ENCODE peak calls at places on chromosomes 4 and X, in six cellular contexts. One of them, this sample, is unnamed.

GRCh38 chr4:121582296-121582695 is 114.5 kb downstream of the ANXA5 start:
- DNase-seq in AG08395: no peak
- DNase-seq in left ventricle myocardium inferior: no peak
- DNase-seq in activated T-cell treated with anti-CD3 and anti-CD28 coated beads for 1 hour: no peak
- DNase-seq in kidney: no peak
- DNase-seq in kidney glomerular epithelial cell: no peak
- DNase-seq in this sample: no peak

GRCh38 chrX:132412208-132412607 is 76.6 kb downstream of the MBNL3 start:
- DNase-seq in kidney glomerular epithelial cell: no peak
- DNase-seq in kidney: no peak
- DNase-seq in AG08395: no peak
- DNase-seq in activated T-cell treated with anti-CD3 and anti-CD28 coated beads for 1 hour: no peak
- DNase-seq in left ventricle myocardium inferior: no peak
- DNase-seq in this sample: no peak

GRCh38 chr4:14222630-14223029 is 595.1 kb upstream of the BOD1L1 start:
- DNase-seq in left ventricle myocardium inferior: peak; percentile 45
- DNase-seq in activated T-cell treated with anti-CD3 and anti-CD28 coated beads for 1 hour: no peak
- DNase-seq in kidney glomerular epithelial cell: no peak
- DNase-seq in kidney: no peak
- DNase-seq in AG08395: no peak
- DNase-seq in this sample: peak; percentile 35

GRCh38 chr4:146975535-146975934 is 29.9 kb upstream of the TTC29 start:
- DNase-seq in kidney glomerular epithelial cell: no peak
- DNase-seq in activated T-cell treated with anti-CD3 and anti-CD28 coated beads for 1 hour: no peak
- DNase-seq in kidney: no peak
- DNase-seq in AG08395: no peak
- DNase-seq in left ventricle myocardium inferior: no peak
- DNase-seq in this sample: no peak

GRCh38 chr4:152843476-152844107 is 63.8 kb downstream of the ARFIP1 start:
- DNase-seq in left ventricle myocardium inferior: no peak
- DNase-seq in kidney glomerular epithelial cell: no peak
- DNase-seq in kidney: no peak
- DNase-seq in AG08395: no peak
- DNase-seq in activated T-cell treated with anti-CD3 and anti-CD28 coated beads for 1 hour: no peak
- DNase-seq in this sample: no peak

GRCh38 chr4:74230902-74231499 is 73.1 kb downstream of the MTHFD2L start:
- DNase-seq in activated T-cell treated with anti-CD3 and anti-CD28 coated beads for 1 hour: no peak
- DNase-seq in kidney: no peak
- DNase-seq in AG08395: peak; percentile 74
- DNase-seq in kidney glomerular epithelial cell: no peak
- DNase-seq in left ventricle myocardium inferior: no peak
- DNase-seq in this sample: peak; percentile 45

GRCh38 chrX:155068165-155068564 is 2.8 kb downstream of the CMC4 start:
- DNase-seq in AG08395: peak; percentile 41
- DNase-seq in kidney: peak; percentile 38
- DNase-seq in kidney glomerular epithelial cell: peak; percentile 20
- DNase-seq in activated T-cell treated with anti-CD3 and anti-CD28 coated beads for 1 hour: no peak
- DNase-seq in left ventricle myocardium inferior: no peak
- DNase-seq in this sample: no peak

GRCh38 chrX:103376118-103376978 is at the start of gene BEX3:
- DNase-seq in activated T-cell treated with anti-CD3 and anti-CD28 coated beads for 1 hour: peak; percentile 3
- DNase-seq in kidney glomerular epithelial cell: no peak
- DNase-seq in left ventricle myocardium inferior: peak; percentile 45
- DNase-seq in kidney: peak; percentile 85
- DNase-seq in AG08395: peak; percentile 41
- DNase-seq in this sample: peak; percentile 66

GRCh38 chr4:107734120-107734519 is 14.1 kb upstream of the PAPSS1 start:
- DNase-seq in kidney glomerular epithelial cell: no peak
- DNase-seq in kidney: no peak
- DNase-seq in AG08395: peak; percentile 32
- DNase-seq in activated T-cell treated with anti-CD3 and anti-CD28 coated beads for 1 hour: no peak
- DNase-seq in left ventricle myocardium inferior: no peak
- DNase-seq in this sample: no peak

GRCh38 chrX:48896611-48897011 is 957 bp downstream of the TIMM17B start:
- DNase-seq in AG08395: no peak
- DNase-seq in kidney: peak; percentile 40
- DNase-seq in left ventricle myocardium inferior: no peak
- DNase-seq in kidney glomerular epithelial cell: no peak
- DNase-seq in activated T-cell treated with anti-CD3 and anti-CD28 coated beads for 1 hour: no peak
- DNase-seq in this sample: no peak

GRCh38 chr4:38385286-38386010 is 278.6 kb upstream of the KLF3 start:
- DNase-seq in kidney glomerular epithelial cell: peak; percentile 86
- DNase-seq in kidney: no peak
- DNase-seq in activated T-cell treated with anti-CD3 and anti-CD28 coated beads for 1 hour: no peak
- DNase-seq in left ventricle myocardium inferior: no peak
- DNase-seq in AG08395: no peak
- DNase-seq in this sample: no peak

GRCh38 chr4:52377563-52377962 is 281.5 kb downstream of the USP46 start:
- DNase-seq in kidney: peak; percentile 62
- DNase-seq in AG08395: no peak
- DNase-seq in activated T-cell treated with anti-CD3 and anti-CD28 coated beads for 1 hour: no peak
- DNase-seq in kidney glomerular epithelial cell: no peak
- DNase-seq in left ventricle myocardium inferior: no peak
- DNase-seq in this sample: no peak

GRCh38 chr4:74682567-74683359 is 111.6 kb downstream of the BTC start:
- DNase-seq in activated T-cell treated with anti-CD3 and anti-CD28 coated beads for 1 hour: no peak
- DNase-seq in left ventricle myocardium inferior: no peak
- DNase-seq in AG08395: peak; percentile 68
- DNase-seq in kidney: no peak
- DNase-seq in kidney glomerular epithelial cell: peak; percentile 96
- DNase-seq in this sample: no peak

GRCh38 chr4:15585331-15585730 is 69.8 kb downstream of the FBXL5 start:
- DNase-seq in kidney glomerular epithelial cell: no peak
- DNase-seq in activated T-cell treated with anti-CD3 and anti-CD28 coated beads for 1 hour: no peak
- DNase-seq in kidney: no peak
- DNase-seq in AG08395: no peak
- DNase-seq in left ventricle myocardium inferior: no peak
- DNase-seq in this sample: no peak

GRCh38 chr4:188154668-188155423 is 15.6 kb downstream of the TRIML1 start:
- DNase-seq in kidney glomerular epithelial cell: no peak
- DNase-seq in AG08395: no peak
- DNase-seq in activated T-cell treated with anti-CD3 and anti-CD28 coated beads for 1 hour: no peak
- DNase-seq in kidney: no peak
- DNase-seq in left ventricle myocardium inferior: no peak
- DNase-seq in this sample: no peak

GRCh38 chrX:41482153-41482850 is 35.2 kb downstream of the NYX start:
- DNase-seq in kidney: no peak
- DNase-seq in AG08395: no peak
- DNase-seq in kidney glomerular epithelial cell: no peak
- DNase-seq in activated T-cell treated with anti-CD3 and anti-CD28 coated beads for 1 hour: no peak
- DNase-seq in left ventricle myocardium inferior: no peak
- DNase-seq in this sample: no peak

GRCh38 chr4:43835869-43836268 is 612.7 kb downstream of the KCTD8 start:
- DNase-seq in kidney: no peak
- DNase-seq in kidney glomerular epithelial cell: no peak
- DNase-seq in left ventricle myocardium inferior: no peak
- DNase-seq in AG08395: no peak
- DNase-seq in activated T-cell treated with anti-CD3 and anti-CD28 coated beads for 1 hour: no peak
- DNase-seq in this sample: no peak

GRCh38 chr4:54976682-54977081 is 148.7 kb downstream of the KDR start:
- DNase-seq in left ventricle myocardium inferior: no peak
- DNase-seq in kidney glomerular epithelial cell: no peak
- DNase-seq in activated T-cell treated with anti-CD3 and anti-CD28 coated beads for 1 hour: no peak
- DNase-seq in kidney: no peak
- DNase-seq in AG08395: no peak
- DNase-seq in this sample: no peak

GRCh38 chr4:70559216-70559830 is 32.7 kb upstream of the AMBN start:
- DNase-seq in activated T-cell treated with anti-CD3 and anti-CD28 coated beads for 1 hour: peak; percentile 13
- DNase-seq in kidney: no peak
- DNase-seq in AG08395: peak; percentile 55
- DNase-seq in kidney glomerular epithelial cell: peak; percentile 63
- DNase-seq in left ventricle myocardium inferior: no peak
- DNase-seq in this sample: no peak

GRCh38 chr4:108311313-108311712 is 142.6 kb upstream of the LEF1 start:
- DNase-seq in left ventricle myocardium inferior: no peak
- DNase-seq in activated T-cell treated with anti-CD3 and anti-CD28 coated beads for 1 hour: no peak
- DNase-seq in AG08395: no peak
- DNase-seq in kidney: no peak
- DNase-seq in kidney glomerular epithelial cell: no peak
- DNase-seq in this sample: no peak

GRCh38 chrX:10574663-10575062 is 45.7 kb downstream of the MID1 start:
- DNase-seq in kidney glomerular epithelial cell: peak; percentile 19
- DNase-seq in activated T-cell treated with anti-CD3 and anti-CD28 coated beads for 1 hour: no peak
- DNase-seq in left ventricle myocardium inferior: no peak
- DNase-seq in kidney: no peak
- DNase-seq in AG08395: no peak
- DNase-seq in this sample: no peak

GRCh38 chr4:3871181-3871852 is 105.1 kb downstream of the ADRA2C start:
- DNase-seq in kidney: peak; percentile 83
- DNase-seq in kidney glomerular epithelial cell: no peak
- DNase-seq in AG08395: no peak
- DNase-seq in activated T-cell treated with anti-CD3 and anti-CD28 coated beads for 1 hour: no peak
- DNase-seq in left ventricle myocardium inferior: no peak
- DNase-seq in this sample: no peak

GRCh38 chr4:3766207-3766790 is at the start of gene ADRA2C:
- DNase-seq in kidney glomerular epithelial cell: no peak
- DNase-seq in AG08395: peak; percentile 47
- DNase-seq in activated T-cell treated with anti-CD3 and anti-CD28 coated beads for 1 hour: no peak
- DNase-seq in kidney: no peak
- DNase-seq in left ventricle myocardium inferior: no peak
- DNase-seq in this sample: no peak

GRCh38 chr4:19324175-19324574 is 927.5 kb upstream of the SLIT2 start:
- DNase-seq in activated T-cell treated with anti-CD3 and anti-CD28 coated beads for 1 hour: no peak
- DNase-seq in kidney glomerular epithelial cell: no peak
- DNase-seq in left ventricle myocardium inferior: no peak
- DNase-seq in kidney: no peak
- DNase-seq in AG08395: no peak
- DNase-seq in this sample: no peak

GRCh38 chr4:6916587-6917444 is 7.2 kb downstream of the TBC1D14 start:
- DNase-seq in left ventricle myocardium inferior: no peak
- DNase-seq in kidney glomerular epithelial cell: no peak
- DNase-seq in activated T-cell treated with anti-CD3 and anti-CD28 coated beads for 1 hour: peak; percentile 40
- DNase-seq in AG08395: no peak
- DNase-seq in kidney: peak; percentile 89
- DNase-seq in this sample: no peak

GRCh38 chr4:40325406-40326019 is 9.6 kb upstream of the CHRNA9 start:
- DNase-seq in left ventricle myocardium inferior: no peak
- DNase-seq in kidney: no peak
- DNase-seq in activated T-cell treated with anti-CD3 and anti-CD28 coated beads for 1 hour: peak; percentile 36
- DNase-seq in AG08395: peak; percentile 71
- DNase-seq in kidney glomerular epithelial cell: peak; percentile 71
- DNase-seq in this sample: peak; percentile 33

GRCh38 chr4:16289872-16290554 is 63.7 kb upstream of the TAPT1 start:
- DNase-seq in left ventricle myocardium inferior: no peak
- DNase-seq in activated T-cell treated with anti-CD3 and anti-CD28 coated beads for 1 hour: no peak
- DNase-seq in kidney glomerular epithelial cell: peak; percentile 61
- DNase-seq in kidney: no peak
- DNase-seq in AG08395: peak; percentile 61
- DNase-seq in this sample: no peak

GRCh38 chrX:18026171-18026570 is 165.1 kb upstream of the RAI2 start:
- DNase-seq in left ventricle myocardium inferior: no peak
- DNase-seq in AG08395: no peak
- DNase-seq in activated T-cell treated with anti-CD3 and anti-CD28 coated beads for 1 hour: no peak
- DNase-seq in kidney glomerular epithelial cell: no peak
- DNase-seq in kidney: no peak
- DNase-seq in this sample: no peak

GRCh38 chrX:147875866-147876596 is 35.7 kb upstream of the FMR1 start:
- DNase-seq in kidney: no peak
- DNase-seq in activated T-cell treated with anti-CD3 and anti-CD28 coated beads for 1 hour: no peak
- DNase-seq in left ventricle myocardium inferior: no peak
- DNase-seq in AG08395: no peak
- DNase-seq in kidney glomerular epithelial cell: peak; percentile 1
- DNase-seq in this sample: no peak

This sample was measured in left cardiac atrium.